ENCODE peak calls at places on chromosome 2, in ten cellular contexts. One of them, this sample, is unnamed.

GRCh38 chr2:8633735-8634313 is 48.0 kb upstream of the ID2 start:
- DNase-seq in breast epithelium: no peak
- DNase-seq in stomach: no peak
- DNase-seq in A549: peak
- DNase-seq in lung: no peak
- DNase-seq in prostate gland: no peak
- DNase-seq in epithelial cell of prostate: peak
- DNase-seq in uterus: no peak
- DNase-seq in CD8-positive, alpha-beta memory T cell: no peak
- DNase-seq in naive thymus-derived CD4-positive, alpha-beta T cell: no peak
- DNase-seq in this sample: no peak

GRCh38 chr2:71452565-71452964 is 796 bp upstream of the DYSF start:
- DNase-seq in uterus: no peak
- DNase-seq in epithelial cell of prostate: peak
- DNase-seq in lung: no peak
- DNase-seq in naive thymus-derived CD4-positive, alpha-beta T cell: no peak
- DNase-seq in CD8-positive, alpha-beta memory T cell: no peak
- DNase-seq in breast epithelium: no peak
- DNase-seq in stomach: no peak
- DNase-seq in A549: peak
- DNase-seq in prostate gland: no peak
- DNase-seq in this sample: peak

GRCh38 chr2:225076125-225076524 is 33.9 kb upstream of the DOCK10 start:
- DNase-seq in lung: no peak
- DNase-seq in naive thymus-derived CD4-positive, alpha-beta T cell: no peak
- DNase-seq in breast epithelium: no peak
- DNase-seq in stomach: no peak
- DNase-seq in epithelial cell of prostate: no peak
- DNase-seq in A549: no peak
- DNase-seq in prostate gland: no peak
- DNase-seq in uterus: no peak
- DNase-seq in CD8-positive, alpha-beta memory T cell: no peak
- DNase-seq in this sample: no peak

GRCh38 chr2:98654702-98655488 is 46.5 kb downstream of the UNC50 start:
- DNase-seq in CD8-positive, alpha-beta memory T cell: peak
- DNase-seq in breast epithelium: no peak
- DNase-seq in lung: no peak
- DNase-seq in epithelial cell of prostate: no peak
- DNase-seq in A549: no peak
- DNase-seq in naive thymus-derived CD4-positive, alpha-beta T cell: peak
- DNase-seq in uterus: no peak
- DNase-seq in prostate gland: no peak
- DNase-seq in stomach: no peak
- DNase-seq in this sample: peak

GRCh38 chr2:172829229-172829628 is 93.6 kb downstream of the RAPGEF4 start:
- DNase-seq in naive thymus-derived CD4-positive, alpha-beta T cell: no peak
- DNase-seq in stomach: no peak
- DNase-seq in prostate gland: no peak
- DNase-seq in uterus: no peak
- DNase-seq in breast epithelium: no peak
- DNase-seq in CD8-positive, alpha-beta memory T cell: no peak
- DNase-seq in epithelial cell of prostate: no peak
- DNase-seq in lung: no peak
- DNase-seq in A549: no peak
- DNase-seq in this sample: no peak

GRCh38 chr2:7609556-7610323 is 692.5 kb downstream of the RNF144A start:
- DNase-seq in prostate gland: no peak
- DNase-seq in lung: no peak
- DNase-seq in breast epithelium: no peak
- DNase-seq in uterus: no peak
- DNase-seq in epithelial cell of prostate: no peak
- DNase-seq in CD8-positive, alpha-beta memory T cell: peak
- DNase-seq in stomach: no peak
- DNase-seq in A549: no peak
- DNase-seq in naive thymus-derived CD4-positive, alpha-beta T cell: no peak
- DNase-seq in this sample: no peak

GRCh38 chr2:157848242-157848641 is 27.9 kb downstream of the ACVR1 start:
- DNase-seq in uterus: no peak
- DNase-seq in prostate gland: no peak
- DNase-seq in lung: no peak
- DNase-seq in CD8-positive, alpha-beta memory T cell: no peak
- DNase-seq in A549: no peak
- DNase-seq in naive thymus-derived CD4-positive, alpha-beta T cell: no peak
- DNase-seq in stomach: no peak
- DNase-seq in epithelial cell of prostate: no peak
- DNase-seq in breast epithelium: no peak
- DNase-seq in this sample: no peak

GRCh38 chr2:8260213-8260612 is 421.6 kb upstream of the ID2 start:
- DNase-seq in stomach: no peak
- DNase-seq in A549: no peak
- DNase-seq in naive thymus-derived CD4-positive, alpha-beta T cell: no peak
- DNase-seq in lung: no peak
- DNase-seq in uterus: no peak
- DNase-seq in CD8-positive, alpha-beta memory T cell: no peak
- DNase-seq in prostate gland: no peak
- DNase-seq in breast epithelium: no peak
- DNase-seq in epithelial cell of prostate: no peak
- DNase-seq in this sample: no peak

GRCh38 chr2:105797298-105797819 is 52.6 kb downstream of the NCK2 start:
- DNase-seq in CD8-positive, alpha-beta memory T cell: peak
- DNase-seq in naive thymus-derived CD4-positive, alpha-beta T cell: no peak
- DNase-seq in A549: no peak
- DNase-seq in prostate gland: no peak
- DNase-seq in stomach: no peak
- DNase-seq in epithelial cell of prostate: no peak
- DNase-seq in lung: no peak
- DNase-seq in breast epithelium: no peak
- DNase-seq in uterus: peak
- DNase-seq in this sample: peak

GRCh38 chr2:218344755-218345417 is 11.8 kb upstream of the CATIP start:
- DNase-seq in prostate gland: no peak
- DNase-seq in uterus: no peak
- DNase-seq in stomach: no peak
- DNase-seq in breast epithelium: no peak
- DNase-seq in naive thymus-derived CD4-positive, alpha-beta T cell: no peak
- DNase-seq in lung: no peak
- DNase-seq in CD8-positive, alpha-beta memory T cell: no peak
- DNase-seq in A549: no peak
- DNase-seq in epithelial cell of prostate: no peak
- DNase-seq in this sample: no peak

GRCh38 chr2:170115501-170116229 is 62.3 kb upstream of the MYO3B start:
- DNase-seq in A549: no peak
- DNase-seq in stomach: no peak
- DNase-seq in prostate gland: no peak
- DNase-seq in uterus: no peak
- DNase-seq in breast epithelium: no peak
- DNase-seq in CD8-positive, alpha-beta memory T cell: no peak
- DNase-seq in lung: no peak
- DNase-seq in epithelial cell of prostate: no peak
- DNase-seq in naive thymus-derived CD4-positive, alpha-beta T cell: no peak
- DNase-seq in this sample: no peak

GRCh38 chr2:39871291-39871761 is 92.3 kb upstream of the THUMPD2 start:
- DNase-seq in stomach: no peak
- DNase-seq in breast epithelium: no peak
- DNase-seq in prostate gland: no peak
- DNase-seq in naive thymus-derived CD4-positive, alpha-beta T cell: no peak
- DNase-seq in lung: no peak
- DNase-seq in A549: no peak
- DNase-seq in uterus: no peak
- DNase-seq in epithelial cell of prostate: peak
- DNase-seq in CD8-positive, alpha-beta memory T cell: no peak
- DNase-seq in this sample: no peak

DNA sequence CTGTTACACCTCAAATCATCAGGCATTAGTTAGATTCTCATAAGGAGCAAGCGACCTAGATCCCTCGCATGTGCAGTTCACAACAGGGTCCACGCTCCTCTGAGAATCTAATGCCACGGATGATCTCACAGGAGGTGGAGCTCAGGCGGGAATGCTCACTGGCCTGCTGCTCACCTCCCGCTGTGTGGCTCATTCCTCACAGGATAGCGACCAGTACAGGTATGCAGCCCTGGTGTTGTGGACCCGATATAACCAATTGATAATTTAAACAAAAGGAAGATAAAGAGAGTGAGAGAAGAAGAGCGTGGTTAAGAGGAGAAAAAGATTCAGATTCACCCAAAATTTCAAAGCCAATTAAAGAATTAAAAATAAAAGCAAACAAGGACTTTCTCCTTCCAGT is 20.8 kb downstream of the TLK1 start:
- DNase-seq in A549: no peak
- DNase-seq in prostate gland: no peak
- DNase-seq in breast epithelium: no peak
- DNase-seq in stomach: no peak
- DNase-seq in CD8-positive, alpha-beta memory T cell: no peak
- DNase-seq in naive thymus-derived CD4-positive, alpha-beta T cell: no peak
- DNase-seq in uterus: no peak
- DNase-seq in epithelial cell of prostate: no peak
- DNase-seq in lung: no peak
- DNase-seq in this sample: no peak
- H3K27ac ChIP-seq in A549: no peak
- H3K27ac ChIP-seq in prostate gland: no peak
- H3K27ac ChIP-seq in breast epithelium: no peak
- H3K27ac ChIP-seq in stomach: no peak
- H3K27ac ChIP-seq in CD8-positive, alpha-beta memory T cell: no peak
- H3K27ac ChIP-seq in naive thymus-derived CD4-positive, alpha-beta T cell: no peak
- H3K27ac ChIP-seq in uterus: no peak
- H3K27ac ChIP-seq in epithelial cell of prostate: no peak
- H3K27ac ChIP-seq in lung: no peak
- H3K27ac ChIP-seq in this sample: no peak

GRCh38 chr2:85459771-85460170 is 41.3 kb downstream of the SH2D6 start:
- DNase-seq in A549: no peak
- DNase-seq in prostate gland: no peak
- DNase-seq in epithelial cell of prostate: no peak
- DNase-seq in naive thymus-derived CD4-positive, alpha-beta T cell: no peak
- DNase-seq in uterus: no peak
- DNase-seq in lung: no peak
- DNase-seq in breast epithelium: no peak
- DNase-seq in CD8-positive, alpha-beta memory T cell: no peak
- DNase-seq in stomach: no peak
- DNase-seq in this sample: no peak
- H3K27ac ChIP-seq in A549: no peak
- H3K27ac ChIP-seq in prostate gland: no peak
- H3K27ac ChIP-seq in epithelial cell of prostate: no peak
- H3K27ac ChIP-seq in naive thymus-derived CD4-positive, alpha-beta T cell: no peak
- H3K27ac ChIP-seq in uterus: no peak
- H3K27ac ChIP-seq in lung: no peak
- H3K27ac ChIP-seq in breast epithelium: no peak
- H3K27ac ChIP-seq in CD8-positive, alpha-beta memory T cell: no peak
- H3K27ac ChIP-seq in stomach: no peak
- H3K27ac ChIP-seq in this sample: no peak

DNA sequence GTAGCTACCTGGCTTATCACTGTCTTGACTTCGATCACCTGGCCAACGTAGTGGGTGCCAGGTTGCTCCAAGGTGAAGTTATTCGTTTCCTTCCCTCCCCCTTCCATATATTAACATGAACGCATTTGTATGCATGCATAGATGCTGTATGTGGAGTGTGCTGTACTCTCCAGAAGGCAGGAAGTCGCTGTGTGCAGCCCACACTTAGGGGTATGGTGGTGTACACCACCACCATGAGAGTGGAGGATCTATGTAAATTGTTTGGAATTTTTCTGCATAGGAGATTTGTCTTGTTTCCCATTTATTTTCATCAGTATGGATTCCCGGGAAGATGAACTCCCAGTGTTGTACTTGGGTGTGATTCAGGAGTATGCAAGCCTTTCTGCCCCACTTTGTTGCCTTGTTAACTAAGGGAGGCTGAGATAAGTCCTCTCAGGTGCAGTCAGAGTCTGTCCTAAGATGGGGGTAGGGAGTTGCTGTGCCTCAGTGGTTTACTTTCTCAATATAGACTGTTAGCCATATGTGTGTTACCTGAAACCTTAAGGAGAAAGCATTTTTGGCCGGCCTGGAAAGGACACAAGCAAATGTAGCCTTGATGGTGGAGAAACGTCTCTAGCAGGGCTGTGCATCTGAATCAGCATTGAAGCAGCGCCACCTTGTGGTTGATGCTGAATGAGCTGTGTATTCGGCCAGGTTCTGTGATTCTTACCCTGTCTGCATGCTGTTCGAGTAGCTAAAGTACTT is 149.8 kb downstream of the TANC1 start:
- DNase-seq in epithelial cell of prostate: no peak
- DNase-seq in stomach: peak
- DNase-seq in A549: peak
- DNase-seq in uterus: peak
- DNase-seq in naive thymus-derived CD4-positive, alpha-beta T cell: peak
- DNase-seq in CD8-positive, alpha-beta memory T cell: peak
- DNase-seq in lung: peak
- DNase-seq in prostate gland: peak
- DNase-seq in breast epithelium: peak
- DNase-seq in this sample: peak
- H3K27ac ChIP-seq in epithelial cell of prostate: no peak
- H3K27ac ChIP-seq in stomach: no peak
- H3K27ac ChIP-seq in A549: no peak
- H3K27ac ChIP-seq in uterus: peak
- H3K27ac ChIP-seq in naive thymus-derived CD4-positive, alpha-beta T cell: no peak
- H3K27ac ChIP-seq in CD8-positive, alpha-beta memory T cell: no peak
- H3K27ac ChIP-seq in lung: peak
- H3K27ac ChIP-seq in prostate gland: no peak
- H3K27ac ChIP-seq in breast epithelium: no peak
- H3K27ac ChIP-seq in this sample: no peak

GRCh38 chr2:111897924-111898702 is at the start of gene MERTK:
- DNase-seq in breast epithelium: peak
- DNase-seq in CD8-positive, alpha-beta memory T cell: peak
- DNase-seq in epithelial cell of prostate: no peak
- DNase-seq in lung: peak
- DNase-seq in A549: peak
- DNase-seq in uterus: peak
- DNase-seq in stomach: peak
- DNase-seq in prostate gland: peak
- DNase-seq in naive thymus-derived CD4-positive, alpha-beta T cell: peak
- DNase-seq in this sample: peak

GRCh38 chr2:111896576-111896975 is 1.8 kb upstream of the MERTK start:
- DNase-seq in prostate gland: peak
- DNase-seq in CD8-positive, alpha-beta memory T cell: no peak
- DNase-seq in stomach: no peak
- DNase-seq in naive thymus-derived CD4-positive, alpha-beta T cell: no peak
- DNase-seq in epithelial cell of prostate: no peak
- DNase-seq in uterus: no peak
- DNase-seq in lung: no peak
- DNase-seq in breast epithelium: no peak
- DNase-seq in A549: no peak
- DNase-seq in this sample: no peak

GRCh38 chr2:111896007-111896406 is 2.4 kb upstream of the MERTK start:
- DNase-seq in breast epithelium: no peak
- DNase-seq in CD8-positive, alpha-beta memory T cell: no peak
- DNase-seq in naive thymus-derived CD4-positive, alpha-beta T cell: no peak
- DNase-seq in uterus: no peak
- DNase-seq in epithelial cell of prostate: no peak
- DNase-seq in prostate gland: no peak
- DNase-seq in stomach: no peak
- DNase-seq in A549: no peak
- DNase-seq in lung: no peak
- DNase-seq in this sample: no peak

GRCh38 chr2:111898703-111899514 is 502 bp downstream of the MERTK start:
- DNase-seq in uterus: no peak
- DNase-seq in A549: no peak
- DNase-seq in CD8-positive, alpha-beta memory T cell: peak
- DNase-seq in stomach: peak
- DNase-seq in breast epithelium: no peak
- DNase-seq in prostate gland: peak
- DNase-seq in epithelial cell of prostate: no peak
- DNase-seq in lung: no peak
- DNase-seq in naive thymus-derived CD4-positive, alpha-beta T cell: peak
- DNase-seq in this sample: no peak

GRCh38 chr2:111897630-111897923 is 830 bp upstream of the MERTK start:
- DNase-seq in naive thymus-derived CD4-positive, alpha-beta T cell: no peak
- DNase-seq in stomach: no peak
- DNase-seq in prostate gland: no peak
- DNase-seq in CD8-positive, alpha-beta memory T cell: no peak
- DNase-seq in A549: no peak
- DNase-seq in lung: no peak
- DNase-seq in breast epithelium: no peak
- DNase-seq in uterus: no peak
- DNase-seq in epithelial cell of prostate: no peak
- DNase-seq in this sample: no peak
- H3K27ac ChIP-seq in naive thymus-derived CD4-positive, alpha-beta T cell: no peak
- H3K27ac ChIP-seq in stomach: peak
- H3K27ac ChIP-seq in prostate gland: peak
- H3K27ac ChIP-seq in CD8-positive, alpha-beta memory T cell: no peak
- H3K27ac ChIP-seq in A549: peak
- H3K27ac ChIP-seq in lung: no peak
- H3K27ac ChIP-seq in breast epithelium: peak
- H3K27ac ChIP-seq in uterus: peak
- H3K27ac ChIP-seq in epithelial cell of prostate: no peak
- H3K27ac ChIP-seq in this sample: no peak